ENCODE peak calls at places on chromosomes 2 and 18, in nine cellular contexts. E, C, U, S, J, O, P, H and X are unnamed samples.

GRCh38 chr2:20490300-20491181 is 43.7 kb downstream of the RHOB start:
- DNase-seq in P (no peak), E (no peak), J (no peak), H (peak), C (no peak), O (no peak), S (peak), U (no peak), X (no peak)

GRCh38 chr2:168730391-168730790 is 72.0 kb upstream of the NOSTRIN start:
- DNase-seq in O (no peak), P (no peak), C (no peak), S (no peak), E (no peak), H (peak), J (no peak), U (no peak), X (no peak)

GRCh38 chr18:79798346-79798998 is 734 bp downstream of the KCNG2 start:
- DNase-seq in S (no peak), E (no peak), J (no peak), C (no peak), P (peak), O (no peak), H (no peak), U (no peak), X (no peak)

GRCh38 chr18:26546875-26547301 is 1.5 kb downstream of the KCTD1 start:
- DNase-seq in C (no peak), S (no peak), P (no peak), U (no peak), H (no peak), E (no peak), O (no peak), J (no peak), X (no peak)

GRCh38 chr18:79465392-79465991 is 69.8 kb downstream of the NFATC1 start:
- DNase-seq in U (no peak), C (no peak), J (no peak), E (peak), S (no peak), P (no peak), H (no peak), O (no peak), X (no peak)

GRCh38 chr2:9732824-9733223 is 102.0 kb upstream of the YWHAQ start:
- DNase-seq in O (no peak), E (no peak), J (no peak), P (no peak), U (no peak), C (no peak), S (no peak), H (no peak), X (no peak)

GRCh38 chr2:36329251-36329650 is 26.3 kb upstream of the CRIM1 start:
- DNase-seq in U (no peak), P (no peak), J (no peak), S (no peak), H (peak), E (no peak), C (no peak), O (no peak), X (peak)

GRCh38 chr2:100928235-100928634 is 73.9 kb upstream of the RPL31 start:
- DNase-seq in S (no peak), J (no peak), C (no peak), E (no peak), P (no peak), U (no peak), O (no peak), H (no peak), X (no peak)

GRCh38 chr2:96687711-96688640 is 45.4 kb downstream of the FER1L5 start:
- DNase-seq in J (no peak), H (no peak), O (no peak), S (no peak), E (no peak), P (no peak), C (no peak), U (no peak), X (no peak)

GRCh38 chr2:84959494-84960156 is 11.3 kb upstream of the KCMF1 start:
- DNase-seq in U (no peak), C (no peak), J (peak), H (no peak), E (no peak), S (no peak), O (no peak), P (peak), X (no peak)

GRCh38 chr2:501130-501529 is 176.1 kb downstream of the TMEM18 start:
- DNase-seq in E (no peak), O (no peak), U (no peak), P (no peak), H (no peak), S (no peak), J (no peak), C (no peak), X (no peak)

GRCh38 chr2:150169230-150169629 is 318.2 kb downstream of the RND3 start:
- DNase-seq in S (no peak), U (no peak), C (no peak), P (no peak), E (no peak), J (peak), O (no peak), H (no peak), X (no peak)

GRCh38 chr2:106068415-106068814 is 125.7 kb downstream of the UXS1 start:
- DNase-seq in P (no peak), J (no peak), C (no peak), H (no peak), O (no peak), E (no peak), U (no peak), S (no peak), X (no peak)

GRCh38 chr2:27741673-27742072 is 29.8 kb upstream of the MRPL33 start:
- DNase-seq in O (no peak), C (no peak), J (no peak), U (no peak), S (no peak), P (no peak), E (no peak), H (no peak), X (no peak)

GRCh38 chr18:57429607-57430165 is 5.5 kb upstream of the ONECUT2 start:
- DNase-seq in J (no peak), U (no peak), P (no peak), C (no peak), O (peak), H (no peak), E (no peak), S (no peak), X (no peak)

GRCh38 chr2:162327134-162327769 is 8.8 kb upstream of the IFIH1 start:
- DNase-seq in E (no peak), P (no peak), S (no peak), J (no peak), U (no peak), O (peak), C (no peak), H (no peak), X (no peak)

GRCh38 chr18:46253498-46253897 is 149.3 kb downstream of the HAUS1 start:
- DNase-seq in E (no peak), O (no peak), J (no peak), U (no peak), S (no peak), P (no peak), H (no peak), C (no peak), X (no peak)

GRCh38 chr2:113251118-113251517 is 27.6 kb downstream of the PAX8 start:
- DNase-seq in J (no peak), P (no peak), H (no peak), U (no peak), S (no peak), O (peak), C (no peak), E (no peak), X (no peak)

GRCh38 chr2:14288016-14288415 is 344.5 kb upstream of the LRATD1 start:
- DNase-seq in J (no peak), H (no peak), U (peak), S (no peak), E (no peak), C (no peak), P (peak), O (no peak), X (peak)

GRCh38 chr2:130872276-130873125 is 35.8 kb downstream of the ARHGEF4 start:
- DNase-seq in J (no peak), H (no peak), E (no peak), S (peak), O (no peak), C (no peak), U (no peak), P (no peak), X (no peak)

GRCh38 chr2:153218851-153219250 is 259.7 kb downstream of the RPRM start:
- DNase-seq in H (no peak), S (no peak), P (no peak), O (no peak), U (no peak), C (no peak), J (no peak), E (no peak), X (no peak)

GRCh38 chr18:35289293-35290069 is 548 bp downstream of the ZSCAN30 start:
- DNase-seq in U (peak), O (peak), E (no peak), H (no peak), C (no peak), P (peak), S (peak), J (no peak), X (no peak)

GRCh38 chr2:52386433-52386832 is 1354.5 kb upstream of the NRXN1 start:
- DNase-seq in E (no peak), P (no peak), J (no peak), C (no peak), S (peak), O (no peak), U (no peak), H (no peak), X (no peak)

GRCh38 chr2:105078906-105079305 is 41.0 kb downstream of the MRPS9 start:
- DNase-seq in C (no peak), E (no peak), J (no peak), O (no peak), P (no peak), S (no peak), U (no peak), H (no peak), X (no peak)

GRCh38 chr2:173500953-173501352 is 146.3 kb downstream of the CDCA7 start:
- DNase-seq in P (no peak), O (no peak), E (no peak), C (no peak), H (no peak), J (no peak), S (no peak), U (no peak), X (no peak)

GRCh38 chr2:202778217-202778616 is 93.3 kb downstream of the ICA1L start:
- DNase-seq in E (no peak), U (no peak), P (no peak), J (no peak), O (no peak), C (no peak), S (no peak), H (no peak), X (no peak)

GRCh38 chr2:233988581-233988980 is 61.9 kb upstream of the SPP2 start:
- DNase-seq in C (no peak), E (no peak), P (no peak), H (no peak), J (no peak), S (no peak), O (no peak), U (no peak), X (no peak)

GRCh38 chr18:53117851-53118250 is 777.9 kb downstream of the DCC start:
- DNase-seq in J (no peak), H (no peak), C (no peak), P (no peak), U (no peak), S (no peak), O (no peak), E (no peak), X (no peak)

GRCh38 chr2:37387143-37387835 is 42.9 kb downstream of the QPCT start:
- DNase-seq in O (no peak), E (no peak), S (no peak), U (no peak), P (no peak), H (no peak), C (no peak), J (no peak), X (no peak)

GRCh38 chr2:64525323-64525625 is 1.1 kb downstream of the AFTPH start:
- DNase-seq in S (peak), O (peak), J (peak), E (peak), H (no peak), U (no peak), P (no peak), C (no peak), X (no peak)

GRCh38 chr18:8162797-8163196 is 446.4 kb upstream of the RAB12 start:
- DNase-seq in C (no peak), E (no peak), S (no peak), J (no peak), H (no peak), P (peak), U (no peak), O (no peak), X (no peak)

GRCh38 chr2:201532686-201533304 is 81.3 kb downstream of the STRADB start:
- DNase-seq in H (no peak), C (no peak), O (peak), J (no peak), P (no peak), S (no peak), E (no peak), U (no peak), X (no peak)

GRCh38 chr2:74440378-74441110 is 1.2 kb downstream of the RTKN start:
- DNase-seq in O (peak), J (peak), S (peak), E (peak), H (no peak), U (peak), P (peak), C (no peak), X (no peak)

GRCh38 chr18:250685-251084 is 17.2 kb downstream of the THOC1 start:
- DNase-seq in S (no peak), P (no peak), C (no peak), E (no peak), O (no peak), U (no peak), J (no peak), H (no peak), X (no peak)

GRCh38 chr2:47653909-47654789 is 128.8 kb upstream of the MSH6 start:
- DNase-seq in C (no peak), E (no peak), H (no peak), P (peak), O (no peak), U (peak), S (peak), J (peak), X (no peak)

GRCh38 chr18:45169610-45170009 is 445.7 kb upstream of the SLC14A2 start:
- DNase-seq in O (no peak), C (no peak), P (no peak), U (peak), J (no peak), E (no peak), H (peak), S (no peak), X (no peak)